ENCODE peak calls at places on chromosomes 16 and 17, in four cellular contexts. V is H1, D is HEK293T, B is NT2/D1. P is an unnamed sample.

GRCh38 chr17:66190738-66191606 is 961 bp downstream of the CEP112 start:
- DNase-seq in V (no peak), D (peak), B (no peak), P (no peak)

GRCh38 chr17:60354223-60354622 is 37.7 kb downstream of the USP32 start:
- DNase-seq in V (no peak), D (no peak), B (no peak), P (no peak)

GRCh38 chr17:383771-384621 is 31.4 kb upstream of the RPH3AL start:
- DNase-seq in V (no peak), D (no peak), B (no peak), P (no peak)

GRCh38 chr17:14856156-14856555 is 409.0 kb downstream of the PMP22 start:
- DNase-seq in V (no peak), D (no peak), B (no peak), P (no peak)

GRCh38 chr17:185445-186138 is 4.1 kb upstream of the DOC2B start:
- DNase-seq in V (no peak), D (no peak), B (no peak), P (no peak)

GRCh38 chr16:63361032-63361624 is 1324.9 kb upstream of the CDH8 start:
- DNase-seq in V (no peak), D (peak), B (peak), P (no peak)

GRCh38 chr17:22517716-22518115 is 825.4 kb downstream of the KCNJ18 start:
- DNase-seq in V (no peak), D (no peak), B (no peak), P (no peak)

GRCh38 chr16:66923247-66923851 is 2.0 kb downstream of the RRAD start:
- DNase-seq in V (no peak), D (no peak), B (no peak), P (no peak)

GRCh38 chr17:80737106-80738019 is 192.7 kb downstream of the RPTOR start:
- DNase-seq in V (no peak), D (no peak), B (no peak), P (peak)

GRCh38 chr17:68239967-68240366 is 7.9 kb upstream of the AMZ2 start:
- DNase-seq in V (no peak), D (no peak), B (no peak), P (no peak)

GRCh38 chr16:70688266-70688742 is 2.5 kb upstream of the MTSS2 start:
- DNase-seq in V (no peak), D (no peak), B (no peak), P (no peak)

GRCh38 chr17:49363251-49363650 is 1.2 kb upstream of the ZNF652 start:
- DNase-seq in V (no peak), D (no peak), B (no peak), P (no peak)

GRCh38 chr17:42871647-42872046 is 20.6 kb downstream of the AOC3 start:
- DNase-seq in V (no peak), D (no peak), B (no peak), P (no peak)

GRCh38 chr17:19000531-19001011 is 4.0 kb downstream of the FAM83G start:
- DNase-seq in V (no peak), D (no peak), B (no peak), P (no peak)

GRCh38 chr16:73711441-73712080 is 585.1 kb upstream of the PSMD7 start:
- DNase-seq in V (no peak), D (no peak), B (no peak), P (no peak)

GRCh38 chr16:73713817-73714495 is 582.7 kb upstream of the PSMD7 start:
- DNase-seq in V (no peak), D (peak), B (peak), P (no peak)

GRCh38 chr16:73713301-73713700 is 583.3 kb upstream of the PSMD7 start:
- DNase-seq in V (no peak), D (no peak), B (no peak), P (no peak)

GRCh38 chr16:73714976-73715375 is 581.6 kb upstream of the PSMD7 start:
- DNase-seq in V (no peak), D (no peak), B (no peak), P (no peak)

GRCh38 chr16:73710526-73710925 is 586.1 kb upstream of the PSMD7 start:
- DNase-seq in V (no peak), D (no peak), B (no peak), P (no peak)
- TF ChIP-seq SUZ12 in V (no peak), D (no peak), B (no peak), P (no peak)

GRCh38 chr17:20908373-20909273 is 134.2 kb downstream of the USP22 start:
- DNase-seq in V (peak), D (peak), B (peak), P (peak)
- TF ChIP-seq SUZ12 in V (no peak), D (no peak), B (no peak), P (no peak)

GRCh38 chr16:85096921-85097320 is 15.4 kb downstream of the CIBAR2 start:
- DNase-seq in V (no peak), D (no peak), B (no peak), P (no peak)

GRCh38 chr16:85098565-85098964 is 13.7 kb downstream of the CIBAR2 start:
- DNase-seq in V (no peak), D (no peak), B (no peak), P (no peak)

GRCh38 chr16:85102106-85102630 is 10.1 kb downstream of the CIBAR2 start:
- DNase-seq in V (no peak), D (no peak), B (no peak), P (no peak)

GRCh38 chr16:85103096-85104079 is 8.9 kb downstream of the CIBAR2 start:
- DNase-seq in V (no peak), D (no peak), B (no peak), P (no peak)

GRCh38 chr16:85100265-85100664 is 12.0 kb downstream of the CIBAR2 start:
- DNase-seq in V (no peak), D (no peak), B (no peak), P (no peak)
- TF ChIP-seq SUZ12 in V (no peak), D (no peak), B (no peak), P (no peak)

GRCh38 chr16:75621170-75621477 is 2.0 kb downstream of the ADAT1 start:
- DNase-seq in V (no peak), D (peak), B (no peak), P (no peak)
- TF ChIP-seq SUZ12 in V (no peak), D (no peak), B (no peak), P (no peak)

DNA sequence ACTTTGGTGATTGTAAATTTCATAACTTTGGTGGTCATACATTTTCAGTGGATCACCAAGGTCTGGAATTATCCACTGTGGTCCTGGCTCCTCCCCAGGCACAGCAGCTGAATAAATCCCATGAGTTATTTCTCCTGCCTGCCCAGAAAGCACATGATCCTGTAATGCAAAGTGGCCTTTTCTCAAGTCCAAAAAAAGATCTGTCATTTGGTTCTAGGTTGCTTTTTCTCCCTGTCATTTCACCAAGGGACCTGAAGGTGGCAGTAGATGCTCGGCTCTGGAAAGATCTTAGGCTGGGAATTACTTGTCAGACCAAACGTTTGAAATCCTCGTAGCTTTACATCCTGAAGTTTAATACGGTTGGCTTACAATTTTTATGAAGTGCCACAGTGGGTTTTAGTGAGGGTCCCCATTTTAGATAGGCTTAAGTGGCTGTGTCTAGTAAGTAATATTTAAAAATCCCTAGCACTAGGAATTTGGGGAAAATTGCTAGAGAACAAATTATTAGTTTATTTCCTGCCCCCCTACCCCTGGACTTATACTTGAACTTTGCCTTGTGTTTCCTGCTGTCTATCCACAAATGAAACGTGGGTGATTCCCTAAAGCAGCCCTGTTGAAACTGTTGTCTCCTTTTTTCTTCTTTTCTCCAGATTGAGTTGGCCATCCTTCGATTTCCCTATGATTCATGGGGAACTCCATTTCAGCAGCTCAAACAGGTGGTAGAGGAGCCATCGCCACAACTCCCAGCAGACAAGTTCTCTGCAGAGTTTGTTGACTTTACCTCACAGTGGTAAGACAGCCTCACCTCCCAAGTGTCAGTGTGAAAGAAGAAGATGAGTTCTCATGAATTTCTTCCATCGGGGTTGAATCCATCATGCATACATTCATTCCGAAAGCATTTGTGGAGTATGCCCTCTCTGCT is 111.7 kb downstream of the MAP2K6 start:
- DNase-seq in V (peak), D (peak), B (no peak), P (no peak)
- TF ChIP-seq SUZ12 in V (no peak), D (no peak), B (no peak), P (no peak)

GRCh38 chr17:3557768-3558583 is at the start of gene TRPV3:
- DNase-seq in V (no peak), D (no peak), B (no peak), P (peak)

GRCh38 chr17:3556905-3557767 is 476 bp downstream of the TRPV3 start:
- DNase-seq in V (no peak), D (no peak), B (no peak), P (no peak)

GRCh38 chr17:3555189-3555796 is 2.3 kb downstream of the TRPV3 start:
- DNase-seq in V (no peak), D (no peak), B (no peak), P (no peak)

GRCh38 chr17:3554440-3554839 is 3.2 kb downstream of the TRPV3 start:
- DNase-seq in V (no peak), D (no peak), B (no peak), P (no peak)

DNA sequence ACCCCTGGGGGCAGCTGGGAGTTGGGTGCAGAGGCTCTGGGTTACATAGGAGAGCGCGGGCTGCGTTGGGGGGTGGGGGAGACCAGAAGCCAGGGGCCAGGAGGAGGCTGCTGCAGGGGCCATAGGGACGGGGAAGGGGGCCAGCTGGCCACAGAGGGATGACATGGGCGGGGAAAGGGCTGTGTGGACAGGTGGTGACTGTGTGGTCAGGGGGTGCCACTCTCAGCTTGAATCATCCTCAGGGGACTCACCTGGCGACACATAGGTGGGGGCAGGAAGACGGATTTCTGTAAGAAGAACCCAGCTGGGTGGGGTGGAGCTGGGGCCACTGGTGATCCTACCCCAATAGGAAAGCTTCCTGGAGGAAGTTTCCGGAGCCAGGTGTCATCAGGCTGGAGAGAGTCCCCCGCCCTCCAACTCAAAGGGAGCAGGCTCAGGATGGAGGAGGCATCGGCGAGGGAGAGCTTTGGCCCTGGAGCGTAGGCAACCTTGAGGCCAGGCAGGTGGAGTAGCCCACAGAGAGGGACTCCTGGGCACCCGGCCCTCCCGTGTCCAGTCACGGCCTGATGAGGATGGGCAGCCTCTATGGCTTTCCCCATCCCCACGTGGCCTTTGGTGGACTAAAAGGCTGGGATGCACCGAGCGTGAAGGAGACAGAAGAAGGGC is 1.2 kb downstream of the TRPV3 start:
- DNase-seq in V (no peak), D (no peak), B (no peak), P (no peak)
- TF ChIP-seq SUZ12 in V (no peak), D (no peak), B (no peak), P (no peak)